ENCODE peak calls at places on chromosomes 12 and 14, in five cellular contexts. H, M, U, V and X are unnamed samples.

GRCh38 chr14:56160058-56160457 is 41.8 kb downstream of the PELI2 start:
- DNase-seq in H (no peak), M (no peak), U (no peak), V (no peak), X (no peak)

GRCh38 chr14:57022608-57023007 is 212.3 kb upstream of the OTX2 start:
- DNase-seq in H (no peak), M (no peak), U (no peak), V (no peak), X (no peak)

GRCh38 chr14:74975059-74975810 is 19.8 kb upstream of the PGF start:
- DNase-seq in H (no peak), M (no peak), U (no peak), V (no peak), X (no peak)

GRCh38 chr12:85076688-85077430 is 40.7 kb downstream of the LRRIQ1 start:
- DNase-seq in H (peak), M (no peak), U (no peak), V (peak), X (no peak)

GRCh38 chr12:21989819-21990412 is 48.7 kb upstream of the ABCC9 start:
- DNase-seq in H (peak), M (no peak), U (no peak), V (peak), X (no peak)

GRCh38 chr12:2540535-2540941 is 254.2 kb upstream of the FKBP4 start:
- DNase-seq in H (no peak), M (no peak), U (no peak), V (no peak), X (no peak)

GRCh38 chr12:92074889-92075288 is 70.8 kb downstream of the BTG1 start:
- DNase-seq in H (no peak), M (no peak), U (no peak), V (no peak), X (no peak)

GRCh38 chr12:56150563-56150962 is 1.8 kb upstream of the MYL6B start:
- DNase-seq in H (no peak), M (no peak), U (no peak), V (no peak), X (no peak)

GRCh38 chr12:4355843-4356327 is 23.6 kb downstream of the FGF23 start:
- DNase-seq in H (no peak), M (no peak), U (peak), V (no peak), X (no peak)

GRCh38 chr12:31005256-31005943 is 68.3 kb upstream of the DDX11 start:
- DNase-seq in H (no peak), M (no peak), U (no peak), V (no peak), X (peak)

GRCh38 chr12:27123642-27124041 is 41.3 kb upstream of the C12orf71 start:
- DNase-seq in H (peak), M (no peak), U (no peak), V (no peak), X (no peak)

GRCh38 chr14:68610251-68610793 is 182.5 kb downstream of the ZFP36L1 start:
- DNase-seq in H (no peak), M (no peak), U (no peak), V (no peak), X (no peak)

GRCh38 chr12:120119395-120119973 is 2.9 kb upstream of the RAB35 start:
- DNase-seq in H (no peak), M (peak), U (no peak), V (no peak), X (no peak)

GRCh38 chr12:26017484-26018211 is 59.2 kb downstream of the RASSF8 start:
- DNase-seq in H (peak), M (no peak), U (no peak), V (no peak), X (no peak)

GRCh38 chr14:63180017-63180416 is 24.2 kb upstream of the RHOJ start:
- DNase-seq in H (no peak), M (no peak), U (no peak), V (no peak), X (no peak)

GRCh38 chr12:112035219-112035765 is 22.1 kb downstream of the ERP29 start:
- DNase-seq in H (no peak), M (no peak), U (no peak), V (no peak), X (no peak)

GRCh38 chr14:61360796-61361526 is 39.6 kb downstream of the PRKCH start:
- DNase-seq in H (no peak), M (no peak), U (no peak), V (no peak), X (no peak)

GRCh38 chr12:56333197-56333678 is 562 bp downstream of the PAN2 start:
- DNase-seq in H (no peak), M (no peak), U (no peak), V (no peak), X (no peak)

GRCh38 chr12:46494424-46494823 is 121.9 kb upstream of the SLC38A2 start:
- DNase-seq in H (no peak), M (no peak), U (no peak), V (peak), X (no peak)

GRCh38 chr14:54529811-54530210 is 20.1 kb downstream of the CGRRF1 start:
- DNase-seq in H (no peak), M (no peak), U (no peak), V (no peak), X (no peak)

GRCh38 chr12:25705256-25705655 is 152.2 kb upstream of the LMNTD1 start:
- DNase-seq in H (no peak), M (no peak), U (no peak), V (no peak), X (no peak)

GRCh38 chr14:102373110-102373509 is 10.4 kb downstream of the TECPR2 start:
- DNase-seq in H (no peak), M (no peak), U (no peak), V (no peak), X (no peak)

GRCh38 chr14:62209287-62209899 is 447.2 kb downstream of the SNAPC1 start:
- DNase-seq in H (no peak), M (no peak), U (no peak), V (peak), X (no peak)

GRCh38 chr12:118107026-118107425 is 3.2 kb upstream of the VSIG10 start:
- DNase-seq in H (no peak), M (no peak), U (no peak), V (no peak), X (no peak)

GRCh38 chr12:118120579-118121363 is 15.2 kb upstream of the PEBP1 start:
- DNase-seq in H (peak), M (peak), U (peak), V (no peak), X (peak)

GRCh38 chr12:103495783-103496456 is at the start of gene C12orf42:
- DNase-seq in H (peak), M (no peak), U (peak), V (no peak), X (no peak)

GRCh38 chr12:117007618-117008017 is 91.6 kb downstream of the TESC start:
- DNase-seq in H (no peak), M (no peak), U (no peak), V (no peak), X (no peak)

GRCh38 chr14:38137005-38137404 is 70.7 kb upstream of the SSTR1 start:
- DNase-seq in H (no peak), M (no peak), U (no peak), V (no peak), X (no peak)

GRCh38 chr12:27394676-27395075 is 51.9 kb upstream of the SMCO2 start:
- DNase-seq in H (no peak), M (no peak), U (no peak), V (no peak), X (no peak)

GRCh38 chr12:3152013-3152412 is 74.8 kb downstream of the TSPAN9 start:
- DNase-seq in H (no peak), M (no peak), U (no peak), V (no peak), X (no peak)

GRCh38 chr14:99246536-99247083 is 25.4 kb downstream of the BCL11B start:
- DNase-seq in H (no peak), M (no peak), U (no peak), V (no peak), X (no peak)

GRCh38 chr14:104933721-104934379 is 9.2 kb downstream of the PLD4 start:
- DNase-seq in H (no peak), M (no peak), U (no peak), V (no peak), X (no peak)

GRCh38 chr12:123062682-123063426 is 82.4 kb downstream of the ARL6IP4 start:
- DNase-seq in H (no peak), M (no peak), U (no peak), V (peak), X (peak)

GRCh38 chr14:22579881-22580280 is 9.1 kb downstream of the DAD1 start:
- DNase-seq in H (no peak), M (no peak), U (no peak), V (no peak), X (no peak)

GRCh38 chr12:152440-152839 is 61.5 kb downstream of the SLC6A12 start:
- DNase-seq in H (no peak), M (no peak), U (no peak), V (no peak), X (no peak)

GRCh38 chr14:79605863-79606262 is 605.4 kb downstream of the DIO2 start:
- DNase-seq in H (peak), M (no peak), U (no peak), V (no peak), X (no peak)

GRCh38 chr12:122306407-122306806 is 40.1 kb upstream of the VPS33A start:
- DNase-seq in H (no peak), M (no peak), U (no peak), V (no peak), X (no peak)

GRCh38 chr14:36580856-36581831 is 1.3 kb downstream of the NKX2-8 start:
- DNase-seq in H (no peak), M (no peak), U (no peak), V (peak), X (no peak)